ENCODE peak calls at places on chromosomes 4 and X, in six cellular contexts. One of them, this sample, is unnamed.

GRCh38 chr4:89897867-89898266 is 3.2 kb downstream of the MMRN1 start:
- DNase-seq in trophoblast cell: no peak
- DNase-seq in IMR-90: no peak
- DNase-seq in neuronal stem cell: no peak
- DNase-seq in H1: no peak
- DNase-seq in mesenchymal stem cell: no peak
- DNase-seq in this sample: peak; percentile 37

GRCh38 chrX:45001038-45001437 is 128.1 kb downstream of the KDM6A start:
- DNase-seq in trophoblast cell: peak; percentile 61
- DNase-seq in IMR-90: no peak
- DNase-seq in neuronal stem cell: no peak
- DNase-seq in H1: no peak
- DNase-seq in mesenchymal stem cell: no peak
- DNase-seq in this sample: no peak

GRCh38 chr4:67456577-67457196 is 88.6 kb downstream of the CENPC start:
- DNase-seq in trophoblast cell: no peak
- DNase-seq in IMR-90: no peak
- DNase-seq in neuronal stem cell: no peak
- DNase-seq in H1: no peak
- DNase-seq in mesenchymal stem cell: no peak
- DNase-seq in this sample: peak; percentile 66

GRCh38 chr4:94527556-94528233 is 76.0 kb downstream of the PDLIM5 start:
- DNase-seq in trophoblast cell: no peak
- DNase-seq in IMR-90: no peak
- DNase-seq in neuronal stem cell: no peak
- DNase-seq in H1: no peak
- DNase-seq in mesenchymal stem cell: no peak
- DNase-seq in this sample: no peak

GRCh38 chrX:49147907-49148306 is 14.7 kb upstream of the MAGIX start:
- DNase-seq in trophoblast cell: no peak
- DNase-seq in IMR-90: no peak
- DNase-seq in neuronal stem cell: no peak
- DNase-seq in H1: no peak
- DNase-seq in mesenchymal stem cell: no peak
- DNase-seq in this sample: no peak

GRCh38 chrX:150088766-150089518 is 150.7 kb upstream of the EOLA2 start:
- DNase-seq in trophoblast cell: no peak
- DNase-seq in IMR-90: no peak
- DNase-seq in neuronal stem cell: no peak
- DNase-seq in H1: no peak
- DNase-seq in mesenchymal stem cell: no peak
- DNase-seq in this sample: no peak

GRCh38 chrX:134240209-134240608 is 3.2 kb downstream of the CCDC160 start:
- DNase-seq in trophoblast cell: no peak
- DNase-seq in IMR-90: no peak
- DNase-seq in neuronal stem cell: no peak
- DNase-seq in H1: no peak
- DNase-seq in mesenchymal stem cell: no peak
- DNase-seq in this sample: peak; percentile 59

GRCh38 chr4:86974481-86975050 is 39.8 kb downstream of the AFF1 start:
- DNase-seq in trophoblast cell: peak; percentile 75
- DNase-seq in IMR-90: no peak
- DNase-seq in neuronal stem cell: no peak
- DNase-seq in H1: no peak
- DNase-seq in mesenchymal stem cell: no peak
- DNase-seq in this sample: no peak

GRCh38 chr4:534101-534575 is 35.1 kb downstream of the PIGG start:
- DNase-seq in trophoblast cell: no peak
- DNase-seq in IMR-90: no peak
- DNase-seq in neuronal stem cell: no peak
- DNase-seq in H1: no peak
- DNase-seq in mesenchymal stem cell: no peak
- DNase-seq in this sample: no peak

GRCh38 chr4:113358784-113359183 is 309.3 kb downstream of the ANK2 start:
- DNase-seq in trophoblast cell: no peak
- DNase-seq in IMR-90: no peak
- DNase-seq in neuronal stem cell: no peak
- DNase-seq in H1: no peak
- DNase-seq in mesenchymal stem cell: no peak
- DNase-seq in this sample: peak; percentile 21

GRCh38 chrX:1452497-1453389 is at the start of gene ASMTL:
- DNase-seq in trophoblast cell: peak; percentile 99
- DNase-seq in IMR-90: peak; percentile 99
- DNase-seq in neuronal stem cell: peak; percentile 100
- DNase-seq in H1: peak; percentile 100
- DNase-seq in mesenchymal stem cell: peak; percentile 97
- DNase-seq in this sample: peak; percentile 98

GRCh38 chr4:84688605-84689004 is 105.7 kb downstream of the CDS1 start:
- DNase-seq in trophoblast cell: no peak
- DNase-seq in IMR-90: no peak
- DNase-seq in neuronal stem cell: no peak
- DNase-seq in H1: no peak
- DNase-seq in mesenchymal stem cell: no peak
- DNase-seq in this sample: no peak

GRCh38 chr4:120753854-120754253 is 168.7 kb downstream of the PRDM5 start:
- DNase-seq in trophoblast cell: no peak
- DNase-seq in IMR-90: no peak
- DNase-seq in neuronal stem cell: peak; percentile 18
- DNase-seq in H1: no peak
- DNase-seq in mesenchymal stem cell: no peak
- DNase-seq in this sample: peak; percentile 18

GRCh38 chr4:19455850-19456602 is 795.7 kb upstream of the SLIT2 start:
- DNase-seq in trophoblast cell: peak; percentile 67
- DNase-seq in IMR-90: no peak
- DNase-seq in neuronal stem cell: no peak
- DNase-seq in H1: no peak
- DNase-seq in mesenchymal stem cell: no peak
- DNase-seq in this sample: no peak

GRCh38 chrX:151983186-151983585 is 8.7 kb upstream of the GABRE start:
- DNase-seq in trophoblast cell: no peak
- DNase-seq in IMR-90: no peak
- DNase-seq in neuronal stem cell: no peak
- DNase-seq in H1: no peak
- DNase-seq in mesenchymal stem cell: peak; percentile 1
- DNase-seq in this sample: no peak

GRCh38 chr4:126955292-126956191 is 677.2 kb upstream of the INTU start:
- DNase-seq in trophoblast cell: no peak
- DNase-seq in IMR-90: no peak
- DNase-seq in neuronal stem cell: no peak
- DNase-seq in H1: no peak
- DNase-seq in mesenchymal stem cell: no peak
- DNase-seq in this sample: peak; percentile 12

GRCh38 chr4:56690393-56690971 is 9.4 kb upstream of the HOPX start:
- DNase-seq in trophoblast cell: no peak
- DNase-seq in IMR-90: no peak
- DNase-seq in neuronal stem cell: no peak
- DNase-seq in H1: no peak
- DNase-seq in mesenchymal stem cell: no peak
- DNase-seq in this sample: no peak

GRCh38 chrX:102606115-102606514 is 6.8 kb downstream of the ARMCX5 start:
- DNase-seq in trophoblast cell: no peak
- DNase-seq in IMR-90: no peak
- DNase-seq in neuronal stem cell: no peak
- DNase-seq in H1: no peak
- DNase-seq in mesenchymal stem cell: no peak
- DNase-seq in this sample: no peak

GRCh38 chr4:17712166-17712565 is 69.3 kb downstream of the FAM184B start:
- DNase-seq in trophoblast cell: no peak
- DNase-seq in IMR-90: no peak
- DNase-seq in neuronal stem cell: no peak
- DNase-seq in H1: no peak
- DNase-seq in mesenchymal stem cell: no peak
- DNase-seq in this sample: no peak

GRCh38 chr4:26330186-26330787 is 9.5 kb downstream of the RBPJ start:
- DNase-seq in trophoblast cell: peak; percentile 84
- DNase-seq in IMR-90: peak; percentile 68
- DNase-seq in neuronal stem cell: no peak
- DNase-seq in H1: no peak
- DNase-seq in mesenchymal stem cell: peak; percentile 74
- DNase-seq in this sample: peak; percentile 77

GRCh38 chr4:94517492-94517891 is 65.8 kb downstream of the PDLIM5 start:
- DNase-seq in trophoblast cell: peak; percentile 77
- DNase-seq in IMR-90: no peak
- DNase-seq in neuronal stem cell: no peak
- DNase-seq in H1: no peak
- DNase-seq in mesenchymal stem cell: no peak
- DNase-seq in this sample: no peak

GRCh38 chrX:105063743-105064142 is 156.8 kb downstream of the TEX13A start:
- DNase-seq in trophoblast cell: no peak
- DNase-seq in IMR-90: no peak
- DNase-seq in neuronal stem cell: no peak
- DNase-seq in H1: no peak
- DNase-seq in mesenchymal stem cell: no peak
- DNase-seq in this sample: peak; percentile 42

GRCh38 chr4:71460368-71460767 is 121.5 kb downstream of the SLC4A4 start:
- DNase-seq in trophoblast cell: no peak
- DNase-seq in IMR-90: no peak
- DNase-seq in neuronal stem cell: no peak
- DNase-seq in H1: no peak
- DNase-seq in mesenchymal stem cell: peak; percentile 50
- DNase-seq in this sample: no peak

GRCh38 chr4:113064244-113064643 is 14.8 kb downstream of the ANK2 start:
- DNase-seq in trophoblast cell: no peak
- DNase-seq in IMR-90: no peak
- DNase-seq in neuronal stem cell: peak; percentile 87
- DNase-seq in H1: peak; percentile 86
- DNase-seq in mesenchymal stem cell: no peak
- DNase-seq in this sample: peak; percentile 98

GRCh38 chr4:118776166-118776954 is 59.6 kb downstream of the SEC24D start:
- DNase-seq in trophoblast cell: peak; percentile 90
- DNase-seq in IMR-90: peak; percentile 70
- DNase-seq in neuronal stem cell: no peak
- DNase-seq in H1: no peak
- DNase-seq in mesenchymal stem cell: peak; percentile 64
- DNase-seq in this sample: no peak

GRCh38 chrX:49230500-49231232 is 2.5 kb downstream of the CACNA1F start:
- DNase-seq in trophoblast cell: peak; percentile 8
- DNase-seq in IMR-90: no peak
- DNase-seq in neuronal stem cell: peak; percentile 26
- DNase-seq in H1: no peak
- DNase-seq in mesenchymal stem cell: no peak
- DNase-seq in this sample: peak; percentile 81

GRCh38 chrX:3520987-3521875 is 174.8 kb upstream of the MXRA5 start:
- DNase-seq in trophoblast cell: no peak
- DNase-seq in IMR-90: peak; percentile 57
- DNase-seq in neuronal stem cell: no peak
- DNase-seq in H1: no peak
- DNase-seq in mesenchymal stem cell: peak; percentile 45
- DNase-seq in this sample: no peak

GRCh38 chr4:164383187-164384181 is 370.4 kb upstream of the SMIM31 start:
- DNase-seq in trophoblast cell: peak; percentile 16
- DNase-seq in IMR-90: peak; percentile 0
- DNase-seq in neuronal stem cell: peak; percentile 70
- DNase-seq in H1: peak; percentile 49
- DNase-seq in mesenchymal stem cell: peak; percentile 3
- DNase-seq in this sample: peak; percentile 62

GRCh38 chr4:76931576-76932276 is 17.8 kb upstream of the SEPTIN11 start:
- DNase-seq in trophoblast cell: no peak
- DNase-seq in IMR-90: peak; percentile 20
- DNase-seq in neuronal stem cell: no peak
- DNase-seq in H1: no peak
- DNase-seq in mesenchymal stem cell: no peak
- DNase-seq in this sample: no peak

GRCh38 chr4:38366997-38367396 is 297.0 kb upstream of the KLF3 start:
- DNase-seq in trophoblast cell: no peak
- DNase-seq in IMR-90: no peak
- DNase-seq in neuronal stem cell: no peak
- DNase-seq in H1: no peak
- DNase-seq in mesenchymal stem cell: no peak
- DNase-seq in this sample: no peak

GRCh38 chr4:65561164-65561563 is 109.1 kb downstream of the EPHA5 start:
- DNase-seq in trophoblast cell: no peak
- DNase-seq in IMR-90: no peak
- DNase-seq in neuronal stem cell: no peak
- DNase-seq in H1: no peak
- DNase-seq in mesenchymal stem cell: no peak
- DNase-seq in this sample: no peak

DNA sequence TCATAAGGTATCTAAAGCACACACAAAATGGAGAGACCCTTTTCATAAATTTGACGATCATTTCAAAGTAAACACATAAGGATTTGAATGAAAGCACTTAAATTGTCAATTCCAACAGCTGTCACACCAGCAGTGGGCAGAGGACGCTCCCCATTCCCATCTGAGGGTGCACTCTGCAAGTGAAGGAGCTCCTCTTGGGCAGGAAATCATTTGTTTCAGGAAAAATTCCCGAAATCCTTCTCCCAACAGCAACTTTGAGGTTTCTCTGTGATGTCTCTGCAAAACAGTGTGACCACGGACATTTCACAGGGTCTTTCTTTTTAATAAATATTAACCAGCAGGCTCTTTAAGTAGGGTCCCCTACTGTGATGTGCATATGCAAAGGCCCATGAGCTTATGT is 111.0 kb downstream of the EPHA5 start:
- DNase-seq in trophoblast cell: no peak
- DNase-seq in IMR-90: no peak
- DNase-seq in neuronal stem cell: no peak
- DNase-seq in H1: no peak
- DNase-seq in mesenchymal stem cell: no peak
- DNase-seq in this sample: peak; percentile 3
- H3K4me3 ChIP-seq in trophoblast cell: no peak overlapping the region
- H3K4me3 ChIP-seq in IMR-90: no peak overlapping the region
- H3K4me3 ChIP-seq in neuronal stem cell: no peak overlapping the region
- H3K4me3 ChIP-seq in H1: no peak overlapping the region
- H3K4me3 ChIP-seq in mesenchymal stem cell: no peak overlapping the region
- H3K4me3 ChIP-seq in this sample: no peak overlapping the region

GRCh38 chr4:3496021-3496420 is 32.9 kb downstream of the DOK7 start:
- DNase-seq in trophoblast cell: no peak
- DNase-seq in IMR-90: no peak
- DNase-seq in neuronal stem cell: no peak
- DNase-seq in H1: no peak
- DNase-seq in mesenchymal stem cell: no peak
- DNase-seq in this sample: no peak
- H3K27me3 ChIP-seq in trophoblast cell: no peaks in the 10 kb centered on the region
- H3K27me3 ChIP-seq in IMR-90: peaks cover 4% of the 10 kb centered on the region
- H3K27me3 ChIP-seq in neuronal stem cell: no peaks in the 10 kb centered on the region
- H3K27me3 ChIP-seq in H1: peaks cover 74% of the 10 kb centered on the region
- H3K27me3 ChIP-seq in mesenchymal stem cell: peaks cover 55% of the 10 kb centered on the region
- H3K27me3 ChIP-seq in this sample: no peaks in the 10 kb centered on the region

GRCh38 chrX:46328133-46328532 is 217.1 kb downstream of the ZNF674 start:
- DNase-seq in trophoblast cell: no peak
- DNase-seq in IMR-90: no peak
- DNase-seq in neuronal stem cell: no peak
- DNase-seq in H1: no peak
- DNase-seq in mesenchymal stem cell: no peak
- DNase-seq in this sample: no peak
- H2BK120ac ChIP-seq in trophoblast cell: peak overlapping the region; percentile 60
- H2BK120ac ChIP-seq in IMR-90: no peak overlapping the region
- H2BK120ac ChIP-seq in neuronal stem cell: no peak overlapping the region
- H2BK120ac ChIP-seq in H1: no peak overlapping the region
- H2BK120ac ChIP-seq in mesenchymal stem cell: no peak overlapping the region
- H2BK120ac ChIP-seq in this sample: peak overlapping the region; percentile 73

DNA sequence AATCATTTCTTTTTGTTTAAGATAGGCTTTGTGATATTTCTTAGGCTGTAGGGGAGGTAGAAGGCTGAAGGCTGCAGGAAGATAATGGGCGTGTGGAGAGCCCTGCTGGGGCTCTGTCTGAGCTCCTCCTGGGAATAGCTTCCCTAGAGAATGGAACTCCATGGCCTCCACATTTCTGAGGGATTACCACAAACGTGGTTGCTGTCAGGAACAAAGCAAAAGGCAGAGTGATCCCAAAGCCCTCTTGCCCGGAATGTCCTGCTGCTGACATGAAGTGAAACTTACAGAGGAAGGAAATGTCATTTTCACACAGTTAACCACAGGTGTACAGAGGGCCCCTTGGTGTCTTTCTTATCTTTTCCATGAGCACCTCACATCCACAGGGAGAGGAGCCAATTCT is 89.3 kb downstream of the DDIT4L start:
- DNase-seq in trophoblast cell: no peak
- DNase-seq in IMR-90: no peak
- DNase-seq in neuronal stem cell: peak; percentile 56
- DNase-seq in H1: no peak
- DNase-seq in mesenchymal stem cell: peak; percentile 10
- DNase-seq in this sample: peak; percentile 85
- H3K4me3 ChIP-seq in trophoblast cell: no peak overlapping the region
- H3K4me3 ChIP-seq in IMR-90: no peak overlapping the region
- H3K4me3 ChIP-seq in neuronal stem cell: no peak overlapping the region
- H3K4me3 ChIP-seq in H1: no peak overlapping the region
- H3K4me3 ChIP-seq in mesenchymal stem cell: no peak overlapping the region
- H3K4me3 ChIP-seq in this sample: no peak overlapping the region